ENCODE peak calls at places on chromosome 1, in seven cellular contexts. N, E, U, C, P, A and Q are unnamed samples.

GRCh38 chr1:46735708-46736324 is 16.9 kb upstream of the EFCAB14 start:
- DNase-seq in A (peak), N (no peak), U (peak), C (no peak), P (no peak), E (no peak), Q (no peak)

GRCh38 chr1:26353210-26353859 is 595 bp downstream of the CRYBG2 start:
- DNase-seq in C (no peak), P (no peak), E (no peak), N (no peak), A (no peak), U (no peak), Q (no peak)

GRCh38 chr1:192809286-192810252 is 730 bp downstream of the RGS2 start:
- DNase-seq in N (peak), P (no peak), C (peak), E (no peak), U (no peak), A (peak), Q (peak)

GRCh38 chr1:30704765-30705509 is 18.4 kb downstream of the MATN1 start:
- DNase-seq in P (peak), A (no peak), N (no peak), E (no peak), U (no peak), C (no peak), Q (no peak)

GRCh38 chr1:30747028-30748008 is 10.3 kb downstream of the LAPTM5 start:
- DNase-seq in N (no peak), U (no peak), C (no peak), P (no peak), A (no peak), E (no peak), Q (no peak)

GRCh38 chr1:94737124-94737998 is 82.8 kb upstream of the SLC44A3 start:
- DNase-seq in P (no peak), E (no peak), U (no peak), A (no peak), C (no peak), N (no peak), Q (no peak)

GRCh38 chr1:232012773-232013386 is 386.3 kb downstream of the DISC1 start:
- DNase-seq in E (no peak), P (no peak), C (peak), A (no peak), N (no peak), U (no peak), Q (peak)

GRCh38 chr1:30321216-30321910 is 402.0 kb downstream of the MATN1 start:
- DNase-seq in P (no peak), A (no peak), N (peak), E (no peak), U (no peak), C (no peak), Q (no peak)

GRCh38 chr1:75130312-75130677 is 3.9 kb upstream of the LHX8 start:
- DNase-seq in C (no peak), A (no peak), N (peak), P (no peak), U (no peak), E (no peak), Q (no peak)

GRCh38 chr1:115089443-115090340 is at the start of gene TSPAN2:
- DNase-seq in E (no peak), C (peak), A (peak), N (peak), P (peak), U (no peak), Q (peak)

GRCh38 chr1:2205191-2205952 is 10.8 kb upstream of the FAAP20 start:
- DNase-seq in N (peak), C (peak), A (no peak), P (peak), E (no peak), U (peak), Q (peak)

GRCh38 chr1:205519541-205520131 is 15.2 kb downstream of the CDK18 start:
- DNase-seq in A (no peak), N (no peak), P (no peak), C (no peak), E (no peak), U (peak), Q (peak)

GRCh38 chr1:164842891-164843290 is 283.9 kb downstream of the PBX1 start:
- DNase-seq in N (no peak), P (no peak), A (no peak), C (no peak), E (no peak), U (no peak), Q (no peak)

GRCh38 chr1:82386365-82387069 is 585.8 kb downstream of the ADGRL2 start:
- DNase-seq in P (no peak), U (no peak), A (no peak), C (no peak), E (no peak), N (no peak), Q (no peak)

GRCh38 chr1:33692216-33693188 is 171.4 kb upstream of the HMGB4 start:
- DNase-seq in E (peak), U (no peak), C (no peak), P (no peak), N (no peak), A (no peak), Q (no peak)

DNA sequence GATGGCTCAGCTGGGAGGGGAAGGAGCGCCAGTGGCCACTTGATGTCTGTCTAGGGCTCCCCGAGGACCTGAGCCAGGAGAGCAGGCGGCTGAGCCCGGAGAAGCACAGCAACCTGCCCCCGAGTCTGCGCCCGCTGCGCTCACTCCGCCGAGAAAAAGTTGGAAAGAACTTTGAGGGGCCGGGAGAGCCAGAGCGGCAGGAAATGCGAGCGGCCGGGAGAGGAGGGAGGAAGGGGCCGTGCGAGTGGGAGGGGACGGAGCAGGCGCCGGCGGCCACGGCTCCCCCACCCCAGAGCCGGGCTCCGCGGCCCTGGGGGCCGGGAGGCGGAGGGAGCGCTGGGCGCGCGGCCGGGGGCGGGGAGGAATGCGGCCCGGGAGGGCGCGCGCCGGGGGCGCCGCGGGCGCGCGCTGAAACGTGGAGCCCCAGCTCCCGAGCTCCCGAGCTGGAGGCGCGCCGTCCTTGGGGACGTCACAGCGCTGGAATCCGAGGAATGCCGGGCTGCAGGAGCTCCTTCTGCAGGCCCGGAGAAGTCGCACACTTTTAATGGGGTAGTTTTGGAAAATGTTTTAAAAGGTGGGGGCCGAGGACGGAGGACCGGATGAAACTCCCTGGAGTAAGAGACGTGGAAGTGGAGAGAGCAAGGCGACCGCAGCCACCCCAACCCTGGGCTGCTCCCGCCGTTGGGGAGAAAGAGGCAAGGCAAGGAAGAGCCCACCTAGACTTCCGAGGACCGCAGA is at the start of gene PTPN14:
- DNase-seq in E (peak), A (peak), U (peak), P (peak), C (peak), N (peak), Q (peak)
- TF ChIP-seq POLR2A in E (peak), A (no peak), U (peak), P (peak), C (peak), N (no peak), Q (peak)

DNA sequence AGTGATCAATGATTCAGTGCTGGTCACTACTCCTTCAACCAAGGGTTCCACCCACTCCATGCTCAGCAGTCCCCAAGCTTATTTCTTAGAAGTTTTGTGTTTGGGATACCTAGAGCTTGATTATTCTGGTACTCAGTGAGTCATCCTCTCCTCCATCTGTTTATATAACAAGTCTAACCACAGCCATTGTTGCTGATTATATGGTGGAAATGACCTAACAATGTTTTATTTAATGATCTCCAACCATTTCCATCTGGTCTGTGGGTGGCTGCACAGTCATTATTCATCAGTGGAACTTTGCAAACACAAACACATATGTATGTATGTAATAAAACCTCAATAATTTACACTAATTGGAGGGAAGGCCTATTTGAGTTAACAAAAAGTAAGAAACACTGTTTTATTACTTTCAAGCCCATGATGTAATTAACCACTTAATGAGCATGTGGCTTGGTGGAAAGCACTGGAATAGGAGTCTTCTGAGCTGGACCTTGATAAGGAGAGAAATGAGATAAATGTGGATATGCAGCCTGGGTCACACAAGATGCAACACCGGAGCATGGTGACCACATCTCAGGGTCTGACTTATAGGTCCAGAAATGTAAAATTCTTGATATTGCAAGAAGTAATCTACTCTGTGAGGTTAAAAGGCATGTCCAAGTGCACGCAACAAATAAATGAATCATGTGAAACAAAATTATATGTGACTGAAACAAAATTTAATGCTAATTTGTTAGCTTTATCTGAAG is 99.0 kb upstream of the WLS start:
- DNase-seq in U (no peak), P (no peak), E (no peak), C (no peak), N (no peak), A (no peak), Q (no peak)
- TF ChIP-seq POLR2A in U (no peak), P (no peak), E (no peak), C (no peak), N (no peak), A (no peak), Q (no peak)

DNA sequence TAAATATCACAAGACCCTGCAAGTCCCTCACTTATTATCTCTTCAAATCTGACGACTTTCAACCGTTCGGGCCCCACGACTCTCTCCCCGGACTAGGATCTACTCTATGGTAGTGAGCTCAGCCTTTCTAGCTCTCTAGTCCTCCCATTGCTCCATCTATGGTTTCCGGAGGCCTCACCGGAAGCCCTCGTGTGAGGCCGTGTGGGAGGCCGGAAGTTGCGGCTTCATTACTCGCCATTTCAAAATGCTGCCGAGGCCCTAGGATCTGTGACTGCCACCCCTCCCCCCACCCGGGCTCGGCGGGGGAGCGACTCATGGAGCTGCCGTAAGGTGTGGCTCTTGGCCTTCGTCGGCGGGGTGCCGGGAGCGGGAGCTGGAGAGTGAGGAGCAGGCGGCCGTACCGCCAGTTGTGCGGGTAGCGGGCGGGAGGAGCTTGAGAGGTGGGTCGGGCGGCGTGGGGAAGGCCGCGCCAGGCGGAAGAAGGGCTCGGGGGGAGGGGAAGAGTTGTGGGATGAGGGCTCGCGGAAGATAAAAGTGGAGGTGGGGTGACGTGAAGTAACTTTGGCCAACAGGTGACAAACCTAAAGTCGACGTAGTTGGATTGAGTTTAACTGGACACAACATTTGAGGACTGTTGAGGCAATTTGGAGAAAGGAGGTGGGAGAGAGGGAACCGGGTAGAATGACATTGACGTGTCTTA is at the start of gene MDM4:
- DNase-seq in N (peak), E (peak), U (peak), C (peak), P (peak), A (peak), Q (peak)
- TF ChIP-seq POLR2A in N (peak), E (peak), U (peak), C (peak), P (peak), A (peak), Q (peak)

DNA sequence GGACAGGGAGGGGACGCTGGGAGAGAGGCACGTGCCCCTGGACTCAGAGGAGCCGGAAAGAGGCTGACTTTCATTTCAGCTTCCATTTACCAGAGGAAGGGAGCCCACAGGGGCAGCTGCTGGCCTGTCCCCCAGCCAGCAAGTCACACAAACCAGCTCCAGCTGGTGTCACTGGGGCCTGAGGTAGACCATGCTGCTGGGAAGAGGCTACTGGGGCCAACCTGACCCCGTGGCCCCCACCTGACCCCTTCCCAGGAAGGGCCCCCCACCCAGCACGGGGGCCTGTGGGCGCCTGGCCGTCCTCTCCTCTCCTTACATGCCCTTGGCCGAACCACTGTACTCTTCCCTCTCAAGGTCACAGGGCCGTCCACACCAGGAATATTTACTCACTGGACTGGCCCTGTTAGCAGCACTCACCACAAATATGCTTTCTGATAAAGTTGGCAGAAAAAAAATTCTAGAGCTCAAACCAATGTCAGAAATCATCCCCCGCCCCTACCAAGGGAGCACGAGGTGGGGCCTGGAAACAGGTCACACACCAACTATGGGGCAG is 110.5 kb downstream of the CASZ1 start:
- DNase-seq in N (no peak), A (no peak), U (no peak), E (no peak), P (no peak), C (no peak), Q (no peak)
- TF ChIP-seq POLR2A in N (no peak), A (no peak), U (no peak), E (no peak), P (no peak), C (no peak), Q (no peak)

GRCh38 chr1:53326598-53327182 is 1.2 kb downstream of the LRP8 start:
- DNase-seq in E (no peak), C (no peak), A (peak), U (peak), N (no peak), P (peak), Q (no peak)
- TF ChIP-seq POLR2A in E (no peak), C (no peak), A (peak), U (no peak), N (no peak), P (no peak), Q (peak)

GRCh38 chr1:150156868-150157603 is 7.3 kb downstream of the PLEKHO1 start:
- DNase-seq in P (no peak), U (no peak), C (no peak), E (no peak), N (peak), A (no peak), Q (no peak)
- TF ChIP-seq POLR2A in P (no peak), U (no peak), C (no peak), E (no peak), N (no peak), A (no peak), Q (no peak)

DNA sequence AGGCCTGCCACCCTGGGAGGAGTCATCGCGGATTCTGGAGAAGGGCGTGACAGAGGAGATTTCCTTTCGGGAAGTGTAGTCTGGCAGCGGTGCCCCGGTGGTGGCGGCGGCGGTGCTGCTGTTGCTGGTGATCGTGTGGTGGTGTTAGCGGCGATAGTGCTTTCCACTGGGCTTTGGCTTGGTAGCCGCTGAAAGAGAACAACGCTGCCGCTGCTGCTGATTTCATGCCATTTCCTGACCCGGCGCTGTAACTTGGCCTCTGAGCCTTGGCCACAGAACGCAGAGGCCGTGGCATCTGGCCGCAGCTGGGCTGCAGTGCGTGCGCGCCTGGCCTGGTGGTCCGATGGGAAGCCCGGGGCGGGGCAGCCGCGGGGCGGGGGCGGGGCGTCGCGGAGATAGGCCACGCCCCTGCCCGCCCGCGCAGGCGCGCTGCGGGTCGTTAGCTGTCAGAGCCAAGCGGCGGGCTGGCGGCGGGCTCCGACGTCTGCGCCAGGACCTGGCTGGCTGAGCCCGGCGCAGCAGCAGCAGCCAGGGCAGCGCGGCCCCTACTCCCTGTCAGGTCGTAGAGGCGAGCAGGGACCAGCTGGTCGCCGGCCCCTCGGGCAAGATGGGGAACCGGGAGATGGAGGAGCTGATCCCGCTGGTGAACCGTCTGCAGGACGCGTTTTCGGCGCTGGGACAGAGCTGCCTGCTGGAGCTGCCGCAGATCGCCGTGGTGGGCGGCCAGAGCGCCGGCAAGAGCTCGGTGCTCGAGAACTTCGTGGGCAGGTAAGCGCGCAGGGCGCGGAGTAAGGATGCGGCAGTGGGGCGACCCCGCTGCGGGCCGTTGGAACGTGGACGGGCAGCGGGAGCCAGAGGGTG is at the start of gene DNM3:
- DNase-seq in U (peak), E (peak), A (peak), N (peak), P (peak), C (peak), Q (peak)
- TF ChIP-seq POLR2A in U (peak), E (peak), A (peak), N (no peak), P (no peak), C (peak), Q (no peak)

GRCh38 chr1:79285659-79286058 is 279.1 kb upstream of the ADGRL4 start:
- DNase-seq in A (no peak), P (no peak), U (no peak), E (no peak), C (no peak), N (no peak), Q (no peak)
- TF ChIP-seq POLR2A in A (no peak), P (no peak), U (no peak), E (no peak), C (no peak), N (no peak), Q (no peak)

GRCh38 chr1:187641463-187641862 is 812.7 kb downstream of the PLA2G4A start:
- DNase-seq in A (no peak), P (no peak), C (no peak), N (no peak), U (no peak), E (no peak), Q (no peak)
- TF ChIP-seq POLR2A in A (no peak), P (no peak), C (no peak), N (no peak), U (peak), E (no peak), Q (no peak)

GRCh38 chr1:156767101-156767878 is at the start of gene PRCC:
- DNase-seq in E (peak), P (peak), C (peak), U (peak), A (peak), N (peak), Q (peak)
- TF ChIP-seq POLR2A in E (peak), P (peak), C (peak), U (peak), A (peak), N (peak), Q (peak)